ENCODE peak calls at places on chromosome 22, in ten cellular contexts. A is heart right ventricle, N is PC-3, L is SJSA1, I is thoracic aorta, Y is neural progenitor cell, H is HAP-1, O is small intestine, W is ovary, M is transverse colon. F is an unnamed sample.

GRCh38 chr22:40605676-40606250 is 30.8 kb downstream of the MRTFA start:
- DNase-seq in A (no peak), N (no peak), L (peak; percentile 49), I (no peak), Y (no peak), H (peak; percentile 41), O (peak; percentile 66), W (no peak), M (no peak), F (no peak)

GRCh38 chr22:39534591-39535301 is 2.2 kb upstream of the RPS19BP1 start:
- DNase-seq in A (peak; percentile 81), N (peak; percentile 71), L (peak; percentile 70), I (no peak), Y (peak; percentile 94), H (peak; percentile 61), O (peak; percentile 64), W (peak; percentile 89), M (peak; percentile 89), F (peak; percentile 88)

GRCh38 chr22:37907036-37907954 is 1.2 kb downstream of the MICALL1 start:
- DNase-seq in A (no peak), N (no peak), L (no peak), I (no peak), Y (no peak), H (no peak), O (no peak), W (no peak), M (no peak), F (no peak)

GRCh38 chr22:37431811-37432707 is 4.8 kb upstream of the ELFN2 start:
- DNase-seq in A (no peak), N (peak; percentile 97), L (peak; percentile 97), I (no peak), Y (no peak), H (peak; percentile 69), O (no peak), W (no peak), M (no peak), F (no peak)

GRCh38 chr22:37248251-37248650 is 4.2 kb upstream of the RAC2 start:
- DNase-seq in A (no peak), N (peak; percentile 66), L (no peak), I (no peak), Y (no peak), H (no peak), O (no peak), W (no peak), M (no peak), F (no peak)

GRCh38 chr22:43000441-43001175 is 14.3 kb downstream of the PACSIN2 start:
- DNase-seq in A (no peak), N (peak; percentile 17), L (no peak), I (no peak), Y (no peak), H (peak; percentile 44), O (no peak), W (no peak), M (no peak), F (no peak)

GRCh38 chr22:41028841-41029240 is 63.6 kb upstream of the EP300 start:
- DNase-seq in A (no peak), N (peak; percentile 77), L (peak; percentile 72), I (no peak), Y (no peak), H (no peak), O (no peak), W (no peak), M (no peak), F (no peak)

GRCh38 chr22:40043086-40043485 is 48.3 kb downstream of the FAM83F start:
- DNase-seq in A (peak; percentile 25), N (peak; percentile 23), L (no peak), I (no peak), Y (no peak), H (no peak), O (no peak), W (peak; percentile 43), M (peak; percentile 52), F (no peak)

GRCh38 chr22:43432883-43433415 is 21.1 kb downstream of the MPPED1 start:
- DNase-seq in A (no peak), N (no peak), L (no peak), I (no peak), Y (no peak), H (no peak), O (no peak), W (no peak), M (no peak), F (no peak)

GRCh38 chr22:37782340-37783168 is 25.2 kb upstream of the GCAT start:
- DNase-seq in A (no peak), N (peak; percentile 94), L (peak; percentile 78), I (no peak), Y (no peak), H (no peak), O (no peak), W (no peak), M (no peak), F (no peak)

GRCh38 chr22:37018815-37019308 is 385 bp downstream of the TST start:
- DNase-seq in A (peak; percentile 39), N (peak; percentile 32), L (peak; percentile 68), I (no peak), Y (peak; percentile 72), H (peak; percentile 26), O (peak; percentile 68), W (peak; percentile 85), M (peak; percentile 86), F (no peak)

GRCh38 chr22:42269407-42270177 is 861 bp downstream of the TCF20 start:
- DNase-seq in A (peak; percentile 27), N (peak; percentile 61), L (peak; percentile 44), I (no peak), Y (peak; percentile 81), H (peak; percentile 45), O (peak; percentile 84), W (peak; percentile 55), M (peak; percentile 84), F (peak; percentile 76)

GRCh38 chr22:44288951-44289350 is 23.8 kb downstream of the SHISAL1 start:
- DNase-seq in A (no peak), N (no peak), L (no peak), I (no peak), Y (no peak), H (peak; percentile 47), O (no peak), W (no peak), M (no peak), F (no peak)

GRCh38 chr22:24871611-24872205 is 65.7 kb downstream of the SGSM1 start:
- DNase-seq in A (no peak), N (no peak), L (no peak), I (no peak), Y (no peak), H (no peak), O (no peak), W (no peak), M (no peak), F (no peak)

GRCh38 chr22:20809538-20810185 is 35.7 kb downstream of the SERPIND1 start:
- DNase-seq in A (no peak), N (no peak), L (no peak), I (no peak), Y (no peak), H (no peak), O (no peak), W (no peak), M (no peak), F (no peak)

GRCh38 chr22:23772315-23773246 is at the start of gene MMP11:
- DNase-seq in A (peak; percentile 61), N (peak; percentile 29), L (peak; percentile 33), I (no peak), Y (peak; percentile 88), H (peak; percentile 56), O (peak; percentile 62), W (peak; percentile 67), M (peak; percentile 76), F (peak; percentile 76)

GRCh38 chr22:22752556-22753477 is 108.4 kb downstream of the GGTLC2 start:
- DNase-seq in A (no peak), N (peak; percentile 4), L (no peak), I (no peak), Y (no peak), H (no peak), O (no peak), W (no peak), M (no peak), F (no peak)

GRCh38 chr22:29313126-29314071 is 2.1 kb downstream of the RASL10A start:
- DNase-seq in A (no peak), N (no peak), L (no peak), I (no peak), Y (peak; percentile 68), H (no peak), O (peak; percentile 54), W (no peak), M (peak; percentile 48), F (no peak)
- H3K4me3 ChIP-seq in A (peak overlapping the region; percentile 50), N (no peak overlapping the region), L (no peak overlapping the region), I (no peak overlapping the region), Y (no peak overlapping the region), H (no peak overlapping the region), O (no peak overlapping the region), W (no peak overlapping the region), M (no peak overlapping the region), F (no peak overlapping the region)

GRCh38 chr22:45683680-45684079 is 12.0 kb downstream of the ATXN10 start:
- DNase-seq in A (no peak), N (no peak), L (no peak), I (no peak), Y (no peak), H (no peak), O (no peak), W (no peak), M (no peak), F (no peak)
- H3K4me1 ChIP-seq in A (peaks cover 7% of the 10 kb centered on the region), N (peaks cover 87% of the 10 kb centered on the region), L (peaks cover 97% of the 10 kb centered on the region), I (peaks cover 80% of the 10 kb centered on the region), Y (no peaks in the 10 kb centered on the region), H (peaks cover 27% of the 10 kb centered on the region), O (no peaks in the 10 kb centered on the region), W (peaks cover 13% of the 10 kb centered on the region), M (peaks cover 4% of the 10 kb centered on the region), F (peaks cover 7% of the 10 kb centered on the region)

GRCh38 chr22:31378123-31378522 is 21.3 kb upstream of the DRG1 start:
- DNase-seq in A (peak; percentile 46), N (no peak), L (no peak), I (no peak), Y (no peak), H (no peak), O (no peak), W (peak; percentile 22), M (no peak), F (no peak)

DNA sequence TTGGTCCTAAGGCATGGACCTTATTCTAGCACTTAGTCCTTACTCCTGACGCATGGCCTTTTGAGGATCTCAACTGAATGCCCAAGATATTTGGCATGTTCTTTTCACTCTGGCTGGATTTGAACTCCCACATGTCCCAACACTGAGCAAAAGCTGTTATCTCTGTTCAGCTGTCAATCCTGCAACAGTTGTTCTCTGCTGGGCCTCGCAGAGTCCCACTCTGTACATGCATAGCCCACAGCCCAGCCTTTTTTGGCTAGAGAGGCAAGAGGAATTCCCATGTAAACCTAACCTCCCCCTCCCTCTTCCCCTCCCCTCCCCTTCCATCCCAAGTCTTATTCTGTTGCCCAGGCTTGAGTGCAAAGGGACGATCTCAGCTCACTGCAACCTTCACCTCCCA is 21.8 kb upstream of the DRG1 start:
- DNase-seq in A (peak; percentile 8), N (no peak), L (no peak), I (no peak), Y (no peak), H (no peak), O (no peak), W (no peak), M (no peak), F (no peak)
- H3K9me3 ChIP-seq in A (no peaks in the 10 kb centered on the region), N (no peaks in the 10 kb centered on the region), L (no peaks in the 10 kb centered on the region), I (no peaks in the 10 kb centered on the region), Y (no peaks in the 10 kb centered on the region), H (no peaks in the 10 kb centered on the region), O (no peaks in the 10 kb centered on the region), W (no peaks in the 10 kb centered on the region), M (no peaks in the 10 kb centered on the region), F (no peaks in the 10 kb centered on the region)

GRCh38 chr22:19169002-19169946 is 9.3 kb downstream of the SLC25A1 start:
- DNase-seq in A (no peak), N (no peak), L (no peak), I (no peak), Y (peak; percentile 94), H (peak; percentile 64), O (no peak), W (no peak), M (no peak), F (no peak)
- H3K4me3 ChIP-seq in A (peak overlapping the region; percentile 47), N (peak overlapping the region; percentile 61), L (no peak overlapping the region), I (peak overlapping the region; percentile 64), Y (peak overlapping the region; percentile 12), H (peak overlapping the region; percentile 26), O (peak overlapping the region; percentile 15), W (peak overlapping the region; percentile 16), M (no peak overlapping the region), F (no peak overlapping the region)